ENCODE peak calls at places on chromosomes 6 and 20, in eight cellular contexts. P is aorta; V is breast epithelium; S is stomach; D is adrenal gland; K is brain microvascular endothelial cell; Q is hepatocyte; X is CD4-positive, alpha-beta T cell. L is an unnamed sample.

GRCh38 chr6:130923350-130923749 is 96.1 kb downstream of the SMLR1 start:
- DNase-seq in P (no peak), V (no peak), S (no peak), D (no peak), K (no peak), Q (no peak), X (no peak), L (no peak)

GRCh38 chr6:30483677-30484279 is 5.5 kb upstream of the HLA-E start:
- DNase-seq in P (no peak), V (no peak), S (no peak), D (peak; percentile 52), K (peak; percentile 62), Q (peak; percentile 70), X (peak; percentile 17), L (no peak)

GRCh38 chr20:6295026-6295425 is 172.2 kb upstream of the FERMT1 start:
- DNase-seq in P (no peak), V (no peak), S (no peak), D (no peak), K (no peak), Q (no peak), X (no peak), L (no peak)

GRCh38 chr6:167893416-167893815 is 66.7 kb downstream of the AFDN start:
- DNase-seq in P (no peak), V (no peak), S (no peak), D (no peak), K (peak; percentile 66), Q (peak; percentile 12), X (no peak), L (peak; percentile 61)

GRCh38 chr6:109795994-109796555 is 105.0 kb downstream of the FIG4 start:
- DNase-seq in P (no peak), V (no peak), S (no peak), D (no peak), K (peak; percentile 35), Q (no peak), X (no peak), L (no peak)

GRCh38 chr6:63773200-63773599 is 137.6 kb downstream of the PHF3 start:
- DNase-seq in P (no peak), V (no peak), S (no peak), D (no peak), K (no peak), Q (no peak), X (no peak), L (no peak)

GRCh38 chr6:12012231-12012565 is at the start of gene HIVEP1:
- DNase-seq in P (no peak), V (no peak), S (peak; percentile 31), D (peak; percentile 51), K (no peak), Q (peak; percentile 72), X (no peak), L (no peak)

GRCh38 chr6:127972815-127973214 is 72.0 kb upstream of the THEMIS start:
- DNase-seq in P (no peak), V (no peak), S (no peak), D (no peak), K (no peak), Q (no peak), X (no peak), L (no peak)

GRCh38 chr6:108127826-108128225 is 38.0 kb upstream of the NR2E1 start:
- DNase-seq in P (no peak), V (peak; percentile 50), S (no peak), D (no peak), K (peak; percentile 91), Q (peak; percentile 71), X (no peak), L (no peak)
- H3K27me3 ChIP-seq in P (no peaks in the 10 kb centered on the region), V (no peaks in the 10 kb centered on the region), S (peaks cover 72% of the 10 kb centered on the region), D (peaks cover 16% of the 10 kb centered on the region), K (peaks cover 10% of the 10 kb centered on the region), Q (peaks cover 27% of the 10 kb centered on the region), X (peaks cover 85% of the 10 kb centered on the region), L (peaks cover 41% of the 10 kb centered on the region)

GRCh38 chr6:105135907-105136432 is 43.8 kb downstream of the POPDC3 start:
- DNase-seq in P (no peak), V (no peak), S (no peak), D (peak; percentile 13), K (peak; percentile 2), Q (no peak), X (no peak), L (no peak)

GRCh38 chr6:105137388-105137787 is 42.4 kb downstream of the POPDC3 start:
- DNase-seq in P (peak; percentile 54), V (no peak), S (no peak), D (no peak), K (no peak), Q (peak; percentile 7), X (no peak), L (no peak)

GRCh38 chr6:105135056-105135455 is 44.8 kb downstream of the POPDC3 start:
- DNase-seq in P (no peak), V (no peak), S (no peak), D (no peak), K (peak; percentile 3), Q (no peak), X (no peak), L (no peak)

GRCh38 chr6:105136433-105137350 is 43.1 kb downstream of the POPDC3 start:
- DNase-seq in P (peak; percentile 83), V (no peak), S (peak; percentile 57), D (peak; percentile 40), K (peak; percentile 25), Q (peak; percentile 57), X (no peak), L (no peak)

DNA sequence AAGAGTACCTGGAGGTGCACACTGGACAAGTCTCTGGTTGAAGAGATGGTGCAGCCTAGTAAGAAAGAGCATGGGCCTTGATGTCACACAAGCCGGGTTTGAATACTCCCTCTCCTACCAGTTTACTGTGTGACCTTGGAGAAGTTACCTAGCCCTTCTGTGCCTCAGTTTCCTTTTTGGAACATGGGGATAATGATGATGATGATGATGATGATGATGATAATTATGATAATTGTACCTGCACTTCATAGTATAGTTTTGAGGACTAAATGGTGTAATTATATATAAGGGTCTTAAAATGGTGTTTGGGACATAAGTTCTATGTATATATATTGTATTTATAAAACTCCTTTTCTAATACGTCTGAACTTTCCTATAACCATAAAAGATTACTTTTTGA is 41.7 kb downstream of the POPDC3 start:
- DNase-seq in P (no peak), V (no peak), S (no peak), D (no peak), K (no peak), Q (no peak), X (no peak), L (no peak)
- H3K27me3 ChIP-seq in P (no peaks in the 10 kb centered on the region), V (no peaks in the 10 kb centered on the region), S (peaks cover 20% of the 10 kb centered on the region), D (peaks cover 7% of the 10 kb centered on the region), K (no peaks in the 10 kb centered on the region), Q (peaks cover 16% of the 10 kb centered on the region), X (peaks cover 58% of the 10 kb centered on the region), L (no peaks in the 10 kb centered on the region)

GRCh38 chr20:18987781-18988360 is 174.3 kb downstream of the SCP2D1 start:
- DNase-seq in P (no peak), V (no peak), S (no peak), D (no peak), K (no peak), Q (no peak), X (no peak), L (no peak)

GRCh38 chr20:18991012-18991411 is 177.4 kb downstream of the SCP2D1 start:
- DNase-seq in P (no peak), V (no peak), S (no peak), D (peak; percentile 0), K (no peak), Q (no peak), X (no peak), L (no peak)

GRCh38 chr20:18989736-18990474 is 176.3 kb downstream of the SCP2D1 start:
- DNase-seq in P (peak; percentile 57), V (peak; percentile 30), S (no peak), D (no peak), K (no peak), Q (no peak), X (no peak), L (no peak)

GRCh38 chr20:18986895-18987580 is 173.5 kb downstream of the SCP2D1 start:
- DNase-seq in P (no peak), V (no peak), S (no peak), D (no peak), K (no peak), Q (no peak), X (no peak), L (no peak)

DNA sequence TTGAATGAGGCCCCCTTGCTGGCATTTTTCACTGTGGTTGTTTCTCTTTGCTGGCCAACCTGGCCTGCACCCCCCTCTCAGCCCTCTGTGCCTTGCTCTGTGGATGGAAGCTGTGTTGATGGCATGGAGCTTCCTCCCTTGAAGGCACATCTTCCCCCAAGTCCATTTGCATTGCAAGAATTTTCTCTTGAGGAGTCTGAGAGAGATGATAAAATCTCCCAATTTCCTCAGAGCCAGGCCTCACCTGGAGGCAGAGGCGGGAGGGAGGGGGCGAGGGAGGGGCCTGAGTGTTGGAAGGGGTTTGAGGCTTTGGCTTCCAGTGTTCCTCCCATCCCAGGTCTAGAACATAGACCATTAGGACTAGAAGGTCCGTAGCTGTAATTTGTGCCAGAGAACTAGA is 175.1 kb downstream of the SCP2D1 start:
- DNase-seq in P (no peak), V (no peak), S (no peak), D (no peak), K (no peak), Q (no peak), X (no peak), L (no peak)
- H3K27me3 ChIP-seq in P (no peaks in the 10 kb centered on the region), V (no peaks in the 10 kb centered on the region), S (no peaks in the 10 kb centered on the region), D (no peaks in the 10 kb centered on the region), K (no peaks in the 10 kb centered on the region), Q (no peaks in the 10 kb centered on the region), X (no peaks in the 10 kb centered on the region), L (no peaks in the 10 kb centered on the region)

GRCh38 chr6:160347259-160348208 is 644 bp upstream of the SLC22A3 start:
- DNase-seq in P (no peak), V (no peak), S (no peak), D (no peak), K (no peak), Q (no peak), X (no peak), L (no peak)

GRCh38 chr6:160344281-160344680 is 3.9 kb upstream of the SLC22A3 start:
- DNase-seq in P (no peak), V (no peak), S (no peak), D (no peak), K (no peak), Q (no peak), X (no peak), L (no peak)

GRCh38 chr6:160337991-160338390 is 10.2 kb upstream of the SLC22A3 start:
- DNase-seq in P (no peak), V (no peak), S (no peak), D (no peak), K (no peak), Q (no peak), X (no peak), L (peak; percentile 19)

GRCh38 chr6:160348209-160348551 is at the start of gene SLC22A3:
- DNase-seq in P (no peak), V (no peak), S (peak; percentile 57), D (peak; percentile 73), K (no peak), Q (peak; percentile 78), X (no peak), L (no peak)

GRCh38 chr6:160343144-160343543 is 5.0 kb upstream of the SLC22A3 start:
- DNase-seq in P (no peak), V (no peak), S (no peak), D (no peak), K (no peak), Q (no peak), X (no peak), L (no peak)
- H3K27me3 ChIP-seq in P (no peaks in the 10 kb centered on the region), V (no peaks in the 10 kb centered on the region), S (peaks cover 13% of the 10 kb centered on the region), D (no peaks in the 10 kb centered on the region), K (no peaks in the 10 kb centered on the region), Q (no peaks in the 10 kb centered on the region), X (peaks cover 40% of the 10 kb centered on the region), L (no peaks in the 10 kb centered on the region)

GRCh38 chr20:44750081-44750805 is 4.6 kb downstream of the KCNK15 start:
- DNase-seq in P (no peak), V (no peak), S (no peak), D (no peak), K (no peak), Q (no peak), X (no peak), L (no peak)
- H3K27me3 ChIP-seq in P (no peaks in the 10 kb centered on the region), V (no peaks in the 10 kb centered on the region), S (peaks cover 80% of the 10 kb centered on the region), D (peaks cover 11% of the 10 kb centered on the region), K (peaks cover 47% of the 10 kb centered on the region), Q (no peaks in the 10 kb centered on the region), X (peaks cover 30% of the 10 kb centered on the region), L (peaks cover 38% of the 10 kb centered on the region)